ENCODE peak calls at places on chromosomes 6 and 20, in seven cellular contexts. J is transverse colon, R is GM12865, Y is NCI-H2029 treated with DMSO at 0.1 percent for 48 hours, E is ascending aorta, S is fibroblast of mammary gland, H is cerebellar cortex. W is an unnamed sample.

GRCh38 chr20:50646483-50646996 is 44.8 kb downstream of the RIPOR3 start:
- DNase-seq in S (peak), E (no peak), R (no peak), J (no peak), Y (no peak), H (no peak), W (peak)

GRCh38 chr6:37049990-37050853 is 44.8 kb downstream of the FGD2 start:
- DNase-seq in H (no peak), J (peak), S (no peak), R (peak), Y (no peak), E (peak), W (no peak)

GRCh38 chr6:13614126-13614925 is 809 bp upstream of the NOL7 start:
- DNase-seq in H (peak), J (peak), E (no peak), R (peak), S (peak), Y (peak), W (peak)

GRCh38 chr20:35434085-35435005 is 3.7 kb downstream of the GDF5 start:
- DNase-seq in J (no peak), E (no peak), H (no peak), S (peak), R (no peak), Y (no peak), W (no peak)

GRCh38 chr6:75449625-75450206 is 43.9 kb downstream of the FILIP1 start:
- DNase-seq in S (peak), H (no peak), J (no peak), E (no peak), Y (no peak), R (no peak), W (no peak)

GRCh38 chr6:7730852-7731251 is 5.0 kb downstream of the BMP6 start:
- DNase-seq in E (no peak), H (no peak), J (no peak), Y (no peak), S (peak), R (no peak), W (peak)

GRCh38 chr6:106339334-106340029 is 13.9 kb upstream of the ATG5 start:
- DNase-seq in R (peak), J (peak), E (no peak), H (peak), S (peak), Y (peak), W (peak)

GRCh38 chr20:57082546-57082945 is 183.9 kb downstream of the BMP7 start:
- DNase-seq in J (no peak), E (no peak), R (no peak), Y (no peak), S (no peak), H (no peak), W (no peak)

GRCh38 chr6:22219916-22220315 is 76.9 kb downstream of the PRL start:
- DNase-seq in S (no peak), E (no peak), J (no peak), R (no peak), H (no peak), Y (no peak), W (no peak)

GRCh38 chr6:39599996-39600395 is 125.2 kb downstream of the KIF6 start:
- DNase-seq in Y (no peak), S (no peak), R (no peak), E (no peak), J (no peak), H (peak), W (no peak)

GRCh38 chr6:41719796-41720620 is 15.4 kb downstream of the TFEB start:
- DNase-seq in Y (no peak), E (no peak), R (peak), J (peak), H (no peak), S (no peak), W (no peak)

GRCh38 chr6:136173519-136174507 is 76.3 kb downstream of the MTFR2 start:
- DNase-seq in Y (no peak), E (no peak), R (no peak), S (peak), H (no peak), J (no peak), W (no peak)

GRCh38 chr6:126181173-126181741 is 158.7 kb upstream of the CENPW start:
- DNase-seq in S (no peak), R (no peak), J (no peak), E (no peak), Y (no peak), H (no peak), W (peak)

GRCh38 chr6:56552212-56553130 is 90.2 kb downstream of the DST start:
- DNase-seq in Y (no peak), H (no peak), J (no peak), R (no peak), E (no peak), S (peak), W (no peak)

GRCh38 chr20:31835977-31836852 is 9.2 kb downstream of the FOXS1 start:
- DNase-seq in R (peak), S (peak), Y (peak), E (peak), H (peak), J (peak), W (peak)

GRCh38 chr6:13485923-13486557 is 1.4 kb downstream of the GFOD1 start:
- DNase-seq in S (peak), E (no peak), J (peak), Y (peak), R (peak), H (no peak), W (peak)

GRCh38 chr6:6001443-6001842 is 5.3 kb downstream of the NRN1 start:
- DNase-seq in H (peak), E (no peak), R (no peak), S (no peak), Y (no peak), J (no peak), W (no peak)

GRCh38 chr6:135667694-135668455 is 170.3 kb upstream of the AHI1 start:
- DNase-seq in S (peak), E (no peak), R (no peak), H (no peak), J (no peak), Y (peak), W (peak)

GRCh38 chr6:71457883-71458282 is 169.3 kb downstream of the OGFRL1 start:
- DNase-seq in S (no peak), J (no peak), E (no peak), H (no peak), Y (no peak), R (peak), W (no peak)

GRCh38 chr6:82608365-82608764 is 244.7 kb downstream of the TPBG start:
- DNase-seq in H (peak), R (no peak), J (no peak), E (no peak), Y (no peak), S (no peak), W (no peak)

GRCh38 chr6:6788394-6789020 is 200.0 kb downstream of the LY86 start:
- DNase-seq in Y (peak), R (peak), S (peak), J (peak), E (no peak), H (no peak), W (peak)

GRCh38 chr20:38117635-38118034 is 47.4 kb downstream of the TGM2 start:
- DNase-seq in E (no peak), J (no peak), R (no peak), Y (no peak), S (no peak), H (no peak), W (peak)

GRCh38 chr6:157904999-157905398 is 76.7 kb upstream of the SYNJ2 start:
- DNase-seq in S (peak), J (no peak), Y (no peak), R (no peak), H (no peak), E (no peak), W (no peak)

GRCh38 chr20:51647674-51648570 is 105.4 kb upstream of the NFATC2 start:
- DNase-seq in E (no peak), Y (no peak), H (no peak), S (no peak), R (no peak), J (no peak), W (no peak)

GRCh38 chr6:110534731-110535164 is 58.3 kb upstream of the SLC22A16 start:
- DNase-seq in Y (no peak), S (peak), H (peak), R (no peak), J (no peak), E (no peak), W (peak)

GRCh38 chr6:43927525-43928210 is 157.7 kb downstream of the VEGFA start:
- DNase-seq in R (no peak), S (no peak), H (no peak), J (peak), E (no peak), Y (no peak), W (peak)